ENCODE peak calls at places on chromosomes 11 and 22, in four cellular contexts. K, T, I and G are unnamed samples.

GRCh38 chr22:32823024-32823730 is 21.7 kb downstream of the TIMP3 start:
- DNase-seq in K (peak), T (peak), I (peak), G (no peak)

GRCh38 chr11:82890002-82890341 is 10.3 kb downstream of the PRCP start:
- DNase-seq in K (no peak), T (no peak), I (no peak), G (no peak)

GRCh38 chr11:75028321-75029097 is 39.8 kb downstream of the NEU3 start:
- DNase-seq in K (no peak), T (no peak), I (no peak), G (peak)

GRCh38 chr11:1039481-1040427 is 3.2 kb upstream of the MUC6 start:
- DNase-seq in K (no peak), T (no peak), I (no peak), G (no peak)

GRCh38 chr22:46010177-46010867 is 33.4 kb upstream of the WNT7B start:
- DNase-seq in K (no peak), T (no peak), I (no peak), G (no peak)

GRCh38 chr22:26322179-26322905 is 106.7 kb upstream of the ASPHD2 start:
- DNase-seq in K (no peak), T (no peak), I (no peak), G (no peak)

GRCh38 chr22:29028468-29028867 is 33.2 kb downstream of the C22orf31 start:
- DNase-seq in K (no peak), T (no peak), I (no peak), G (no peak)

GRCh38 chr22:36377022-36377631 is 10.6 kb downstream of the MYH9 start:
- DNase-seq in K (no peak), T (peak), I (peak), G (no peak)

GRCh38 chr22:43216738-43217137 is 29.8 kb upstream of the TTLL12 start:
- DNase-seq in K (no peak), T (no peak), I (no peak), G (no peak)

GRCh38 chr11:18632841-18633240 is 1.3 kb downstream of the SPTY2D1 start:
- DNase-seq in K (no peak), T (no peak), I (no peak), G (no peak)

GRCh38 chr22:19430890-19431541 is 517 bp downstream of the HIRA start:
- DNase-seq in K (peak), T (peak), I (peak), G (peak)

GRCh38 chr11:61327669-61328071 is 5.2 kb downstream of the DDB1 start:
- DNase-seq in K (no peak), T (no peak), I (no peak), G (no peak)

GRCh38 chr11:78646564-78647185 is 72.0 kb upstream of the NARS2 start:
- DNase-seq in K (peak), T (peak), I (peak), G (no peak)

GRCh38 chr11:123239371-123240150 is 44.5 kb upstream of the CLMP start:
- DNase-seq in K (no peak), T (no peak), I (no peak), G (no peak)

GRCh38 chr11:36360833-36361232 is 64.7 kb downstream of the PRR5L start:
- DNase-seq in K (no peak), T (no peak), I (no peak), G (no peak)

GRCh38 chr11:45926001-45926401 is 3.5 kb downstream of the LARGE2 start:
- DNase-seq in K (peak), T (no peak), I (peak), G (peak)

GRCh38 chr11:114880458-114880857 is 202.1 kb downstream of the NXPE2 start:
- DNase-seq in K (no peak), T (no peak), I (no peak), G (no peak)

GRCh38 chr11:76664578-76665061 is 5.9 kb downstream of the LRRC32 start:
- DNase-seq in K (peak), T (no peak), I (peak), G (no peak)

GRCh38 chr11:30683176-30683575 is 97.0 kb upstream of the MPPED2 start:
- DNase-seq in K (no peak), T (no peak), I (no peak), G (no peak)

GRCh38 chr11:1826552-1827094 is 8.2 kb upstream of the SYT8 start:
- DNase-seq in K (peak), T (peak), I (peak), G (no peak)

GRCh38 chr22:31451709-31452571 is 37.7 kb downstream of the EIF4ENIF1 start:
- DNase-seq in K (no peak), T (peak), I (peak), G (no peak)

GRCh38 chr22:20154602-20155183 is 3.8 kb upstream of the CCDC188 start:
- DNase-seq in K (no peak), T (peak), I (no peak), G (no peak)

GRCh38 chr11:30422828-30423648 is 100.1 kb downstream of the ARL14EP start:
- DNase-seq in K (peak), T (no peak), I (no peak), G (no peak)

GRCh38 chr22:36430863-36431262 is 43.1 kb upstream of the MYH9 start:
- DNase-seq in K (no peak), T (no peak), I (no peak), G (no peak)

GRCh38 chr22:49554741-49555140 is 272.9 kb downstream of the BRD1 start:
- DNase-seq in K (peak), T (no peak), I (no peak), G (peak)

GRCh38 chr11:120792306-120792705 is 231.6 kb upstream of the TBCEL start:
- DNase-seq in K (peak), T (no peak), I (no peak), G (no peak)

GRCh38 chr22:36136988-36137387 is 23.6 kb downstream of the APOL3 start:
- DNase-seq in K (no peak), T (no peak), I (no peak), G (no peak)

GRCh38 chr11:70738661-70739060 is 340.3 kb downstream of the CTTN start:
- DNase-seq in K (no peak), T (no peak), I (no peak), G (no peak)

GRCh38 chr11:70739091-70739490 is 340.8 kb downstream of the CTTN start:
- DNase-seq in K (no peak), T (no peak), I (no peak), G (no peak)

GRCh38 chr11:70741085-70741484 is 342.8 kb downstream of the CTTN start:
- DNase-seq in K (no peak), T (no peak), I (no peak), G (no peak)

GRCh38 chr11:70740475-70740825 is 342.1 kb downstream of the CTTN start:
- DNase-seq in K (no peak), T (no peak), I (no peak), G (no peak)

DNA sequence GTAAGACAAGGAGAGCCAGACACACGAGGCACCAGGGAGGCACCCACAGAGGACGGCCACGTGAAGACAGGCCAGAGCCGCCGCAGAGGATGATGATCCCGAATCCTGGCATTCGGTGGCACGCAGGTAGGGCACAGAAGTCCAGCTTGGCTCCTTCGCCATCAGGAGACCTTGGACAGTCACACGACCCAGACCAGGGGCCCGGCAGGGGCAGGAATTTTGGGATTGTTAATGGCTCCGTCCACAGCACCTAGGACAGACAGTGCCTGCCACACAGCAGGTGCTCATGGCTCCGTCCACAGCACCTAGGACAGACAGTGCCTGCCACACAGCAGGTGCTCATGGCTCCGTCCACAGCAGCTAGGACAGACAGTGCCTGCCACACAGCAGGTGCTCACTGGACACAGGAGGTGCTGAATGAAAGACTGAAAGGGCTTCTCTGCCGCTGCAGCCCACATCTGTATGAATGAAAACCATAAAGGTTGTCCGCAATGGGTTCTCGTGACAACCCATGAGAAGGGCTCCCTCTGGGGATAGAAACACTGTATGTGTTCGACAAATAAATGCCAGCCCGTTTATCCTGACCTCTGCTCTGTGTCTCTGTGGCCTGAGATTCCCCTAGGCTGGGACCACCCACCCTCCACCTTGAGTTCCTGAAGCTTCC is 341.6 kb downstream of the CTTN start:
- DNase-seq in K (no peak), T (peak), I (no peak), G (no peak)
- TF ChIP-seq CTCF in K (no peak), T (peak), I (no peak), G (peak)

GRCh38 chr11:2955896-2956476 is 26.8 kb upstream of the PHLDA2 start:
- DNase-seq in K (no peak), T (no peak), I (no peak), G (no peak)
- TF ChIP-seq CTCF in K (no peak), T (no peak), I (no peak), G (no peak)

GRCh38 chr11:111097191-111097590 is 148.3 kb upstream of the POU2AF2 start:
- DNase-seq in K (peak), T (no peak), I (no peak), G (no peak)
- TF ChIP-seq CTCF in K (no peak), T (no peak), I (no peak), G (no peak)

DNA sequence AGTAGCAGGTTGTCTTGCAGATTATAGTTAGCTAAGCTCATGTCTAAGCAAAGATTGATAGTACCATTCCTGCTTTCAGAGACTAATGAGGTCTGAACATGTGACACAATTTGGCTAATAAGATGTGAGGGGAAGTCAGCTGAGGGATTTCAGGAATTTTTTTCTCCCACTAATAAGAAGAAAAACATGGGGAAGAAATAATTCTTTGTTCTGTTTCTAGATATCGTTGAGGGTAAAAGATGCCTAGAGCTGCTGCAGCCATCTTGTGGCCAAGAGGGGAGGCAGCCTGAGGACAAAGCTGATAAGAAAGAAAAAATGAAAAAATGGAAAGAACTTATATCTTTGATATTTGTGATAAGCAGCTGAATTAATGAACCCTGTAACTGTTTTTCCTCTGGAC is 1334.4 kb downstream of the LRRC4C start:
- DNase-seq in K (no peak), T (peak), I (no peak), G (no peak)
- TF ChIP-seq CTCF in K (no peak), T (peak), I (no peak), G (peak)

DNA sequence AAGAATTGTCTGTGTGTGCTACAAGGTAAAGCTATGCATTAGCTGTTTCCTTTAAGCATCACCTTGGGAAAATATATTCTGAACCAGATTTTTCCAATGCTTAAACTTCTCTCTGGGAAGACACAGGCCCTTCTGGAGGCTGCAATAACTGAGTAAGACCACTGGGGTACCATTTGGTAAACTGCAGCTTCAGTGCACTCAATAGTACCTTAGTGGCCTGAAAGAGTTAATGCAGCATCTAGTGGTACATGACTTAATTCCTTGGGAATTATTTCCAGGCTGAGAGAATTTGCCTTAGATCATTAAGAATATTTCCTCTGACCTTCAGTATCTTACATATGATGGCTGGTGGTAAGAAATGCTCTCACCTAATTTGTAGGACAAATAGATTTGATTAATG is 727.4 kb downstream of the DLG2 start:
- DNase-seq in K (no peak), T (peak), I (no peak), G (no peak)
- TF ChIP-seq CTCF in K (no peak), T (peak), I (no peak), G (peak)

DNA sequence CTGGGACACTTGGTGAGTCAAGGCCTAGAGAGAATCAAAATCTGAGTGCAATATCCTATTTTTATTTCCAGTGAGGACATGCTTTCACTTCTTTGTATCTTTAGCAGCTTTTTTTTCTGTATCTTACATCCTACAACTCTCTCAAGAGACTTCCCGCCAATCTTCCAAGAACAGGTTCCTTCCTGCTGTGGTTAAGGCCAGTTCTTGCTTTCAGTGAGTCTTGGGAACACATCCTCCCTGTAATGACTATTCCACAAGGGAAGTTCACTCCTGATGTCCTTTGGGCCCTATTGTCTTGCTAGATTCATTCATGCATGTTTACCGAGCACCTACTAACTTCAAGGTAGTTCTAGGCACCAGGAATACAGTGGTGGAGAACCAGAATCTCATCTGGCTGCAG is 3.8 kb upstream of the MMP12 start:
- DNase-seq in K (no peak), T (no peak), I (no peak), G (no peak)
- TF ChIP-seq CTCF in K (no peak), T (no peak), I (no peak), G (no peak)

GRCh38 chr11:134471341-134472187 is 59.5 kb upstream of the B3GAT1 start:
- DNase-seq in K (no peak), T (no peak), I (no peak), G (peak)
- TF ChIP-seq CTCF in K (no peak), T (no peak), I (no peak), G (no peak)

GRCh38 chr22:22976033-22976922 is 88.7 kb downstream of the IGLL5 start:
- DNase-seq in K (no peak), T (no peak), I (no peak), G (no peak)
- TF ChIP-seq CTCF in K (no peak), T (no peak), I (no peak), G (no peak)

GRCh38 chr11:92888701-92889100 is 80.8 kb upstream of the MTNR1B start:
- DNase-seq in K (no peak), T (peak), I (no peak), G (no peak)
- TF ChIP-seq CTCF in K (no peak), T (no peak), I (no peak), G (no peak)

GRCh38 chr11:12088047-12088481 is 22.3 kb upstream of the MICAL2 start:
- DNase-seq in K (peak), T (peak), I (no peak), G (no peak)
- TF ChIP-seq CTCF in K (peak), T (no peak), I (no peak), G (no peak)